ENCODE peak calls at places on chromosomes 16 and 17, in nine cellular contexts. N is thoracic aorta, Z is HCT116, R is body of pancreas, L is K562, G is A549, H is H9, X is stomach, V is endothelial cell of umbilical vein. I is an unnamed sample. For H3K4me1, the result is how much of the 10 kb centered on the place peaks cover.

GRCh38 chr17:57739402-57740224 is 5.5 kb downstream of the CCDC182 start:
- DNase-seq in V (no peak), Z (peak), H (peak), G (peak), X (no peak), N (no peak), L (peak), R (no peak), I (peak)

GRCh38 chr16:80260906-80261311 is 279.9 kb upstream of the DYNLRB2 start:
- DNase-seq in N (no peak), Z (no peak), G (no peak), L (no peak), X (no peak), V (peak), H (no peak), R (no peak), I (no peak)

GRCh38 chr16:8851761-8852403 is 16.9 kb downstream of the CARHSP1 start:
- DNase-seq in G (no peak), V (no peak), H (no peak), Z (no peak), N (no peak), R (no peak), X (no peak), L (no peak), I (no peak)

GRCh38 chr17:31269597-31269996 is 27.4 kb downstream of the OMG start:
- DNase-seq in R (peak), G (peak), N (no peak), H (peak), Z (peak), V (peak), X (no peak), L (no peak), I (peak)

GRCh38 chr17:57356722-57357391 is 100.5 kb downstream of the MSI2 start:
- DNase-seq in X (peak), V (peak), N (no peak), R (no peak), Z (no peak), L (no peak), G (no peak), H (no peak), I (no peak)

GRCh38 chr17:15231851-15232516 is 33.1 kb downstream of the PMP22 start:
- DNase-seq in H (no peak), G (no peak), Z (no peak), N (no peak), L (no peak), R (no peak), X (no peak), V (no peak), I (no peak)

GRCh38 chr16:89502319-89502843 is 5.8 kb upstream of the SPG7 start:
- DNase-seq in V (peak), N (no peak), Z (peak), H (no peak), G (peak), L (no peak), X (peak), R (peak), I (peak)

GRCh38 chr16:89549007-89549700 is 11.3 kb upstream of the RPL13 start:
- DNase-seq in L (no peak), V (no peak), H (no peak), X (no peak), G (no peak), R (no peak), Z (no peak), N (no peak), I (no peak)

GRCh38 chr16:75073551-75074414 is 42.8 kb downstream of the LDHD start:
- DNase-seq in H (no peak), X (no peak), G (no peak), V (no peak), N (no peak), Z (no peak), L (no peak), R (no peak), I (no peak)

GRCh38 chr16:88589441-88589840 is 19.2 kb downstream of the ZC3H18 start:
- DNase-seq in L (no peak), V (no peak), H (no peak), R (no peak), X (no peak), N (no peak), Z (no peak), G (no peak), I (no peak)

GRCh38 chr17:50055055-50055425 is 870 bp upstream of the ITGA3 start:
- DNase-seq in V (peak), N (no peak), L (no peak), H (peak), X (peak), R (peak), Z (peak), G (no peak), I (peak)

GRCh38 chr17:15220785-15221184 is 44.3 kb downstream of the PMP22 start:
- DNase-seq in V (no peak), G (no peak), H (no peak), R (no peak), L (no peak), N (no peak), X (no peak), Z (no peak), I (no peak)

GRCh38 chr16:66182592-66182991 is 183.9 kb upstream of the CDH5 start:
- DNase-seq in N (no peak), H (no peak), L (no peak), V (no peak), X (no peak), Z (no peak), R (no peak), G (no peak), I (no peak)

GRCh38 chr16:30760577-30761426 is 1.1 kb downstream of the CFAP119 start:
- DNase-seq in R (no peak), L (no peak), G (no peak), N (no peak), V (no peak), Z (no peak), H (no peak), X (no peak), I (no peak)

GRCh38 chr17:57486978-57487377 is 230.7 kb downstream of the MSI2 start:
- DNase-seq in N (no peak), L (no peak), R (no peak), X (no peak), Z (no peak), V (no peak), G (no peak), H (no peak), I (no peak)

GRCh38 chr16:51402785-51403184 is 251.7 kb upstream of the SALL1 start:
- DNase-seq in X (peak), H (no peak), V (no peak), L (no peak), G (no peak), Z (no peak), N (no peak), R (peak), I (no peak)

GRCh38 chr16:66740010-66740409 is 11.4 kb downstream of the DYNC1LI2 start:
- DNase-seq in R (no peak), X (no peak), Z (no peak), H (peak), G (peak), N (no peak), V (peak), L (peak), I (no peak)

GRCh38 chr17:78605429-78605828 is 28.2 kb upstream of the DNAH17 start:
- DNase-seq in V (no peak), H (no peak), G (no peak), Z (no peak), X (no peak), L (no peak), N (no peak), R (no peak), I (no peak)

GRCh38 chr16:80656731-80657150 is 115.9 kb downstream of the DYNLRB2 start:
- DNase-seq in H (no peak), X (no peak), G (no peak), N (no peak), V (no peak), L (no peak), Z (no peak), R (no peak), I (no peak)

GRCh38 chr16:16004314-16004749 is 54.9 kb downstream of the ABCC1 start:
- DNase-seq in N (no peak), L (no peak), H (no peak), R (no peak), G (no peak), V (peak), X (no peak), Z (no peak), I (no peak)

GRCh38 chr16:49952386-49952785 is 72.6 kb upstream of the CNEP1R1 start:
- DNase-seq in L (no peak), V (no peak), G (no peak), R (no peak), N (no peak), X (no peak), Z (peak), H (no peak), I (no peak)

GRCh38 chr16:4176794-4177438 is 60.7 kb upstream of the ADCY9 start:
- DNase-seq in H (no peak), X (no peak), Z (peak), R (no peak), N (no peak), G (peak), V (no peak), L (peak), I (peak)

GRCh38 chr16:17318200-17318599 is 152.6 kb downstream of the XYLT1 start:
- DNase-seq in X (no peak), H (no peak), L (no peak), G (no peak), N (no peak), Z (no peak), R (peak), V (no peak), I (no peak)

GRCh38 chr16:2774161-2774891 is 2.8 kb downstream of the ELOB start:
- DNase-seq in L (no peak), X (no peak), N (no peak), R (no peak), Z (no peak), G (no peak), V (no peak), H (no peak), I (no peak)

GRCh38 chr17:35931794-35932419 is 1.3 kb upstream of the RDM1 start:
- DNase-seq in V (peak), H (no peak), G (no peak), R (no peak), Z (no peak), N (no peak), X (no peak), L (no peak), I (no peak)

GRCh38 chr16:54061454-54061853 is 225.1 kb downstream of the IRX3 start:
- DNase-seq in G (no peak), X (no peak), N (no peak), V (no peak), R (no peak), Z (no peak), L (no peak), H (no peak), I (no peak)

GRCh38 chr17:70905796-70906195 is 736.5 kb downstream of the KCNJ2 start:
- DNase-seq in V (no peak), G (no peak), N (peak), H (no peak), R (peak), Z (peak), L (no peak), X (no peak), I (no peak)

GRCh38 chr16:73062640-73063283 is 14.8 kb upstream of the ZFHX3 start:
- DNase-seq in L (no peak), R (no peak), N (no peak), H (peak), X (no peak), V (no peak), G (no peak), Z (no peak), I (no peak)

GRCh38 chr16:88320947-88321634 is 61.7 kb upstream of the ZNF469 start:
- DNase-seq in H (no peak), R (no peak), L (peak), G (peak), V (peak), X (no peak), Z (peak), N (no peak), I (peak)

GRCh38 chr17:45132302-45132568 is at the start of gene PLCD3:
- DNase-seq in R (no peak), G (no peak), H (no peak), L (no peak), X (no peak), N (no peak), V (no peak), Z (no peak), I (no peak)

GRCh38 chr17:50689251-50689650 is 18.5 kb downstream of the ANKRD40 start:
- DNase-seq in H (peak), X (no peak), L (peak), R (peak), N (no peak), G (no peak), Z (no peak), V (no peak), I (peak)

GRCh38 chr17:79946352-79947231 is 89.1 kb downstream of the TBC1D16 start:
- DNase-seq in G (no peak), X (no peak), N (no peak), R (no peak), H (peak), L (no peak), V (no peak), Z (no peak), I (no peak)

GRCh38 chr17:17493249-17493985 is 2.8 kb downstream of the RASD1 start:
- DNase-seq in Z (no peak), H (peak), R (no peak), X (peak), L (no peak), N (no peak), V (no peak), G (no peak), I (no peak)

GRCh38 chr17:42438600-42439567 is 15.8 kb upstream of the CAVIN1 start:
- DNase-seq in R (peak), H (peak), L (no peak), N (no peak), G (no peak), Z (no peak), V (peak), X (peak), I (peak)

GRCh38 chr16:49464877-49465504 is 91.4 kb downstream of the C16orf78 start:
- DNase-seq in X (peak), H (peak), R (no peak), V (no peak), G (no peak), L (peak), N (no peak), Z (no peak), I (no peak)

DNA sequence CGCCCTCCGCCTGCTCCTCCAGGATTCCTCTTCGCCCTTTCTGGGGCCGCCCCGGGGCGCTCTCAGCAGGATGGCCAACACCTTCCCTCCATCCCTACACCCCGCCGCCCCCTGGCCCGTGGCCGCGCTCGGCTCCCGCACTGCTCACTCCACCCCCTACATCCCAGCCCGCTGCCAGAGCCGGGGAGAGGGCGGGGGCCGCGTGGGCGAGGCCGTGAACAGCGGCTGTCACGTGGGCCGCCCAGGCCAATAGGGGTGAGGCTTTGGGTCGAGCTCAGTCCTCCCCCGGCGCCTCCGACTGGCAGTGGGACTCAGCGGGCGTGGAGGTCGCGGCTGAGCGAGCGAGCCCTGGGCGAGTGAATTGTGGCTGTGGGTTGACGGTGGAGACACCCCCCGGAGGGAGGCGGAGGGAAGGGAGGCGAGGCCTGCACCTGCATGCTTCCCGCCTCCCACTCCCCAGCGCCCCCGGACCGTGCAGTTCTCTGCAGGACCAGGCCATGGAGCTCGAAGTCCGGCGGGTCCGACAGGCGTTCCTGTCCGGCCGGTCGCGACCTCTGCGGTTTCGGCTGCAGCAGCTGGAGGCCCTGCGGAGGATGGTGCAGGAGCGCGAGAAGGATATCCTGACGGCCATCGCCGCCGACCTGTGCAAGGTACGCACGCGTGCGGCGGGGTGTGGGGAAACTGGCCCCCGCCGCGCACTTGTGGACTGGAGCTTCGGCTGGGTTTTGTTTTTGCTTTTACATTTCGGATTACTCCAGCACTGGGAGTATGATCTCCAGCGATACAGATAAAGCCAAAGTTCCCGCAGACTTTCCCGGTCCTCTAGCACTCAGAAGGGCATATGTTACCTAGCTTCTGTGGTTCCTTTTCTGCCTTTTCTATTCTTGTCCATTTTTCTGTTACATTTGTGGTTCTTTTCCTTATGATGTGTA is at the start of gene ALDH3A2:
- DNase-seq in L (peak), G (peak), V (peak), X (peak), R (peak), Z (peak), H (peak), N (peak), I (peak)
- TF ChIP-seq CTCF in L (no peak), G (peak), V (no peak), X (no peak), R (no peak), Z (peak), H (peak), N (peak), I (no peak)

GRCh38 chr17:81518113-81518784 is 5.7 kb upstream of the ACTG1 start:
- DNase-seq in X (no peak), H (peak), N (no peak), R (peak), L (no peak), Z (no peak), G (no peak), V (no peak), I (no peak)
- H3K4me1 ChIP-seq in X (half or more), H (under half), N (half or more), R (half or more), L (half or more), Z (half or more), G (under half), V (under half), I (under half)

DNA sequence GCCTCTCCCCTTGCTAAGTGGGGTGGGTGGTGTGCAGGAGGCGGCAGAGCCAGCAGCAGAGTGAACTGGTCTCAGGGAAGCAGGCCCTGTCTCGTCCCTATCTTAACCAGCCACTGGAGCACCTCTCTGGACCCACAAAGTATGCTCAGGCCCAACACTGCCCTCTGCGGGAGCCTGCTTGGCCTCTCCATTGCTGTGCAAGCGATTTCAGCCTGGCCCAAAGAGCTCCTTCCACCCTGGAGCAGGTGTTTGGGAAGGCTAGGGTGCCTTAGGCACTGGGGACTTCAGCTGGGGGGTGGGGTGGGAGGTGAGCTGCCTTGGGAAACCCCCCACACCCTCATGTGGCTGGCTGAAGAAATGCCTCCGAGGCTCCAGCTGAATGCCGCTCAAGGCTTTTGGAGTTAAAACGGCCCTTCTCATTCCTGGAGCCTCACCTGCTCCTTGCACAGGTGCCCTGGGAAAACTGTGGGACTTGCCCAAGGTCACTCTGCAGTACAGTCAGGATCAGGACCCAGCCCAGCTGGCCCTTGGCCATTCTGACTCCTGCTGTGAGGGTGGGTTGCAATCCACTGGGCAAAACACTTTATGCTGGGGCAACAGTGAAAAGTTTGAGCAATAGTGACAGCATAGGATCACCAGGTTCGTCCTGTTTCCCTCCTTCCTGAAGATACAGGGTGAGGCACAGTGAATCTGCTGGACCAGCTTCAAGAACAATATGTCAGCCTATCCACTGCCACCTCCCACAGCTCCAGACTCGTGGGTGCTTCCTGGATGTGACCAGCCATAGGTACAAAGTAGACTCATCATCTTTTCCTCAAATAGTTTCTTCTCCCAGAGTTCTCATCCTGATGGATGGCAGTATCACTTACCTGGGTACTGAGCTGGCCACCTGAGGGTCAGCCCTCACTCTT is 5.9 kb upstream of the UBE2O start:
- DNase-seq in H (peak), N (no peak), V (peak), R (peak), L (peak), Z (peak), G (peak), X (peak), I (peak)
- TF ChIP-seq CTCF in H (peak), N (no peak), V (peak), R (peak), L (peak), Z (peak), G (peak), X (peak), I (peak)

DNA sequence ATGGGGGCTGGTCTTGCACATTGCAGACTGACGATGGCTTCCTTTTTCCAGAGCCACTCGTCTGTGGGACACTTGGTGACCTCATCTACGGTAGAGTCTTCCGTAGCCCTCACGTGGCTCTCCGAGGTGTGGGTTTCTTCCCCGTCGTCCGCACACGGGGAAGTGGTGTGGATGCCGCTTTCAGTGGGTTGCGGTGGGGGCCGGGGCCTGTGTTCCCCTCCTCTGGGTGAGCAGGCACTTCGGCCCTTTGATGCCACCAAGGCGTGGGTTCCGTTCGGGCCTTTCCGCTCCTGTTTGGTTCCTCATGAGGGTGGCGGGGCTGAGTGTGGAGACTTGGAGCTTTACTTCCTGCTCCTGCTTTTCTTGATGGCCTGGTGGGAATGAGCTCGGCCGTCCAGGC is 21.4 kb downstream of the BAIAP2 start:
- DNase-seq in R (no peak), X (no peak), G (no peak), N (no peak), V (no peak), Z (no peak), H (no peak), L (no peak), I (no peak)
- H3K4me1 ChIP-seq in R (under half), X (under half), G (under half), N (under half), V (under half), Z (under half), H (under half), L (half or more), I (under half)

I was measured in Caco-2.